ENCODE peak calls at places on chromosomes 16 and 17, in nine cellular contexts. One of them, this sample, is unnamed. For H3K4me1, the result is how much of the 10 kb centered on the place peaks cover.

GRCh38 chr16:60491258-60491657 is 1545.0 kb downstream of the CDH8 start:
- DNase-seq in breast epithelium: no peak
- DNase-seq in HepG2: no peak
- DNase-seq in GM12878: no peak
- DNase-seq in GM23338: no peak
- DNase-seq in stomach: no peak
- DNase-seq in prostate gland: no peak
- DNase-seq in upper lobe of left lung: no peak
- DNase-seq in suprapubic skin: no peak
- DNase-seq in this sample: no peak

GRCh38 chr17:63493411-63493810 is 16.6 kb downstream of the ACE start:
- DNase-seq in prostate gland: no peak
- DNase-seq in upper lobe of left lung: no peak
- DNase-seq in GM12878: no peak
- DNase-seq in HepG2: no peak
- DNase-seq in suprapubic skin: no peak
- DNase-seq in breast epithelium: no peak
- DNase-seq in stomach: no peak
- DNase-seq in GM23338: no peak
- DNase-seq in this sample: no peak

GRCh38 chr16:47732122-47732805 is 271.1 kb downstream of the PHKB start:
- DNase-seq in upper lobe of left lung: no peak
- DNase-seq in GM23338: peak
- DNase-seq in suprapubic skin: no peak
- DNase-seq in HepG2: no peak
- DNase-seq in breast epithelium: no peak
- DNase-seq in GM12878: no peak
- DNase-seq in prostate gland: no peak
- DNase-seq in stomach: no peak
- DNase-seq in this sample: no peak

GRCh38 chr17:78185981-78186688 is 717 bp downstream of the TK1 start:
- DNase-seq in stomach: no peak
- DNase-seq in HepG2: no peak
- DNase-seq in suprapubic skin: no peak
- DNase-seq in breast epithelium: no peak
- DNase-seq in upper lobe of left lung: peak
- DNase-seq in GM12878: no peak
- DNase-seq in prostate gland: no peak
- DNase-seq in GM23338: no peak
- DNase-seq in this sample: no peak

GRCh38 chr16:88691924-88692560 is 5.7 kb upstream of the SNAI3 start:
- DNase-seq in GM23338: no peak
- DNase-seq in stomach: no peak
- DNase-seq in GM12878: no peak
- DNase-seq in suprapubic skin: no peak
- DNase-seq in upper lobe of left lung: peak
- DNase-seq in prostate gland: no peak
- DNase-seq in breast epithelium: no peak
- DNase-seq in HepG2: no peak
- DNase-seq in this sample: no peak

GRCh38 chr17:28711723-28712036 is at the start of gene PROCA1:
- DNase-seq in upper lobe of left lung: no peak
- DNase-seq in suprapubic skin: no peak
- DNase-seq in GM12878: no peak
- DNase-seq in HepG2: no peak
- DNase-seq in stomach: no peak
- DNase-seq in GM23338: peak
- DNase-seq in breast epithelium: no peak
- DNase-seq in prostate gland: no peak
- DNase-seq in this sample: no peak

GRCh38 chr16:79328327-79329162 is 272.0 kb downstream of the MAF start:
- DNase-seq in stomach: no peak
- DNase-seq in HepG2: no peak
- DNase-seq in upper lobe of left lung: no peak
- DNase-seq in suprapubic skin: no peak
- DNase-seq in GM12878: no peak
- DNase-seq in prostate gland: no peak
- DNase-seq in breast epithelium: no peak
- DNase-seq in GM23338: peak
- DNase-seq in this sample: no peak

GRCh38 chr17:81697261-81698044 is 5.7 kb upstream of the MRPL12 start:
- DNase-seq in prostate gland: no peak
- DNase-seq in upper lobe of left lung: no peak
- DNase-seq in HepG2: no peak
- DNase-seq in GM12878: no peak
- DNase-seq in stomach: no peak
- DNase-seq in suprapubic skin: no peak
- DNase-seq in breast epithelium: no peak
- DNase-seq in GM23338: no peak
- DNase-seq in this sample: no peak

GRCh38 chr16:3028716-3029319 is 5.0 kb downstream of the THOC6 start:
- DNase-seq in prostate gland: no peak
- DNase-seq in suprapubic skin: no peak
- DNase-seq in breast epithelium: no peak
- DNase-seq in GM12878: no peak
- DNase-seq in stomach: no peak
- DNase-seq in GM23338: peak
- DNase-seq in upper lobe of left lung: no peak
- DNase-seq in HepG2: no peak
- DNase-seq in this sample: no peak

GRCh38 chr17:74512041-74512440 is 19.2 kb downstream of the CD300LB start:
- DNase-seq in suprapubic skin: no peak
- DNase-seq in stomach: no peak
- DNase-seq in HepG2: no peak
- DNase-seq in breast epithelium: no peak
- DNase-seq in prostate gland: no peak
- DNase-seq in GM12878: no peak
- DNase-seq in GM23338: no peak
- DNase-seq in upper lobe of left lung: no peak
- DNase-seq in this sample: peak

GRCh38 chr17:17685775-17686291 is 4.6 kb downstream of the RAI1 start:
- DNase-seq in stomach: peak
- DNase-seq in HepG2: no peak
- DNase-seq in GM23338: peak
- DNase-seq in GM12878: no peak
- DNase-seq in upper lobe of left lung: peak
- DNase-seq in suprapubic skin: no peak
- DNase-seq in breast epithelium: no peak
- DNase-seq in prostate gland: peak
- DNase-seq in this sample: no peak

GRCh38 chr16:81436381-81436780 is 8.2 kb upstream of the CMIP start:
- DNase-seq in upper lobe of left lung: no peak
- DNase-seq in prostate gland: no peak
- DNase-seq in HepG2: no peak
- DNase-seq in GM12878: no peak
- DNase-seq in breast epithelium: no peak
- DNase-seq in suprapubic skin: no peak
- DNase-seq in stomach: no peak
- DNase-seq in GM23338: no peak
- DNase-seq in this sample: no peak

GRCh38 chr17:81831957-81832607 is 1.0 kb downstream of the MCRIP1 start:
- DNase-seq in prostate gland: no peak
- DNase-seq in stomach: no peak
- DNase-seq in suprapubic skin: no peak
- DNase-seq in breast epithelium: no peak
- DNase-seq in HepG2: no peak
- DNase-seq in GM23338: no peak
- DNase-seq in upper lobe of left lung: peak
- DNase-seq in GM12878: no peak
- DNase-seq in this sample: no peak

GRCh38 chr16:87273471-87274030 is 43.6 kb downstream of the C16orf95 start:
- DNase-seq in breast epithelium: no peak
- DNase-seq in prostate gland: no peak
- DNase-seq in GM12878: no peak
- DNase-seq in stomach: no peak
- DNase-seq in HepG2: no peak
- DNase-seq in upper lobe of left lung: no peak
- DNase-seq in GM23338: no peak
- DNase-seq in suprapubic skin: no peak
- DNase-seq in this sample: no peak

GRCh38 chr16:51710930-51711563 is 560.0 kb upstream of the SALL1 start:
- DNase-seq in GM23338: no peak
- DNase-seq in suprapubic skin: no peak
- DNase-seq in stomach: no peak
- DNase-seq in prostate gland: no peak
- DNase-seq in HepG2: no peak
- DNase-seq in GM12878: no peak
- DNase-seq in upper lobe of left lung: no peak
- DNase-seq in breast epithelium: no peak
- DNase-seq in this sample: no peak
- H3K4me1 ChIP-seq in GM23338: under half
- H3K4me1 ChIP-seq in suprapubic skin: under half
- H3K4me1 ChIP-seq in stomach: under half
- H3K4me1 ChIP-seq in prostate gland: under half
- H3K4me1 ChIP-seq in HepG2: under half
- H3K4me1 ChIP-seq in GM12878: under half
- H3K4me1 ChIP-seq in upper lobe of left lung: under half
- H3K4me1 ChIP-seq in breast epithelium: under half
- H3K4me1 ChIP-seq in this sample: under half

GRCh38 chr17:57677858-57678257 is 67.2 kb downstream of the CCDC182 start:
- DNase-seq in GM23338: no peak
- DNase-seq in breast epithelium: no peak
- DNase-seq in upper lobe of left lung: no peak
- DNase-seq in HepG2: no peak
- DNase-seq in stomach: no peak
- DNase-seq in suprapubic skin: no peak
- DNase-seq in prostate gland: no peak
- DNase-seq in GM12878: no peak
- DNase-seq in this sample: peak

GRCh38 chr17:57677301-57677700 is 67.8 kb downstream of the CCDC182 start:
- DNase-seq in upper lobe of left lung: no peak
- DNase-seq in suprapubic skin: peak
- DNase-seq in stomach: no peak
- DNase-seq in HepG2: no peak
- DNase-seq in prostate gland: no peak
- DNase-seq in GM23338: no peak
- DNase-seq in breast epithelium: no peak
- DNase-seq in GM12878: no peak
- DNase-seq in this sample: no peak

GRCh38 chr17:57679906-57680695 is 65.0 kb downstream of the CCDC182 start:
- DNase-seq in suprapubic skin: no peak
- DNase-seq in HepG2: no peak
- DNase-seq in GM23338: no peak
- DNase-seq in upper lobe of left lung: no peak
- DNase-seq in GM12878: no peak
- DNase-seq in prostate gland: no peak
- DNase-seq in breast epithelium: no peak
- DNase-seq in stomach: no peak
- DNase-seq in this sample: peak

GRCh38 chr17:57678393-57678792 is 66.7 kb downstream of the CCDC182 start:
- DNase-seq in GM23338: no peak
- DNase-seq in upper lobe of left lung: no peak
- DNase-seq in suprapubic skin: peak
- DNase-seq in GM12878: no peak
- DNase-seq in prostate gland: no peak
- DNase-seq in HepG2: no peak
- DNase-seq in breast epithelium: peak
- DNase-seq in stomach: no peak
- DNase-seq in this sample: peak

DNA sequence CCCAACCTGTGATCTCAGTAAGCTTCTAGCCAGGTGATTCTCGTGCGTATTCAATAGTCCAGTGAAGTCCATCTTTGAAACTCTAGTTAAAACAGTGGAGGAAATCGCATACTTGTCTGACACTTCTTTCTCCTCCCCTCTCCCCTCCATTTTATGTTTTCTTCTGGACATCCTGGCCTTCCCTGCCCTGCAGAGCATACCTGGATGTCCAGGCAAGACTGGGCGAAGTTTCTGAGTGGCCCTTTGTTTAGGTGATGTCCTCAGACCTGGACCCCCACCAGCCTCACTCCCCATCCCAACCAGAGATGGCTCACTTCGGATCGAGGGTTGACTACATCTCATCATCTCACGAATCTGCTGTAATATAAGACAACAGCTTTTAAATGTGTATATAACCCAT is 65.7 kb downstream of the CCDC182 start:
- DNase-seq in upper lobe of left lung: no peak
- DNase-seq in breast epithelium: no peak
- DNase-seq in suprapubic skin: peak
- DNase-seq in HepG2: no peak
- DNase-seq in prostate gland: no peak
- DNase-seq in GM12878: no peak
- DNase-seq in GM23338: no peak
- DNase-seq in stomach: no peak
- DNase-seq in this sample: peak
- TF ChIP-seq POLR2AphosphoS5 in upper lobe of left lung: no peak
- TF ChIP-seq POLR2AphosphoS5 in breast epithelium: no peak
- TF ChIP-seq POLR2AphosphoS5 in suprapubic skin: no peak
- TF ChIP-seq POLR2AphosphoS5 in HepG2: no peak
- TF ChIP-seq POLR2AphosphoS5 in prostate gland: no peak
- TF ChIP-seq POLR2AphosphoS5 in GM12878: no peak
- TF ChIP-seq POLR2AphosphoS5 in GM23338: no peak
- TF ChIP-seq POLR2AphosphoS5 in stomach: no peak
- TF ChIP-seq POLR2AphosphoS5 in this sample: no peak

GRCh38 chr17:48589831-48590602 is at the start of gene HOXB3:
- DNase-seq in upper lobe of left lung: no peak
- DNase-seq in prostate gland: no peak
- DNase-seq in GM12878: no peak
- DNase-seq in HepG2: no peak
- DNase-seq in stomach: no peak
- DNase-seq in breast epithelium: no peak
- DNase-seq in GM23338: no peak
- DNase-seq in suprapubic skin: no peak
- DNase-seq in this sample: no peak

GRCh38 chr17:48589060-48589830 is 796 bp downstream of the HOXB3 start:
- DNase-seq in stomach: no peak
- DNase-seq in HepG2: no peak
- DNase-seq in suprapubic skin: no peak
- DNase-seq in upper lobe of left lung: no peak
- DNase-seq in breast epithelium: no peak
- DNase-seq in GM12878: no peak
- DNase-seq in GM23338: no peak
- DNase-seq in prostate gland: no peak
- DNase-seq in this sample: no peak

GRCh38 chr17:48592097-48592496 is 1.5 kb downstream of the HOXB5 start:
- DNase-seq in prostate gland: no peak
- DNase-seq in stomach: no peak
- DNase-seq in suprapubic skin: no peak
- DNase-seq in GM23338: no peak
- DNase-seq in HepG2: no peak
- DNase-seq in breast epithelium: no peak
- DNase-seq in GM12878: no peak
- DNase-seq in upper lobe of left lung: no peak
- DNase-seq in this sample: no peak

GRCh38 chr17:48591435-48592077 is 1.5 kb upstream of the HOXB3 start:
- DNase-seq in stomach: no peak
- DNase-seq in breast epithelium: no peak
- DNase-seq in upper lobe of left lung: no peak
- DNase-seq in GM23338: no peak
- DNase-seq in suprapubic skin: no peak
- DNase-seq in GM12878: no peak
- DNase-seq in HepG2: no peak
- DNase-seq in prostate gland: no peak
- DNase-seq in this sample: no peak

GRCh38 chr17:48590603-48591161 is 641 bp upstream of the HOXB3 start:
- DNase-seq in GM23338: no peak
- DNase-seq in upper lobe of left lung: no peak
- DNase-seq in GM12878: no peak
- DNase-seq in breast epithelium: no peak
- DNase-seq in stomach: no peak
- DNase-seq in suprapubic skin: no peak
- DNase-seq in prostate gland: no peak
- DNase-seq in HepG2: no peak
- DNase-seq in this sample: no peak
- H3K4me3 ChIP-seq in GM23338: no peak
- H3K4me3 ChIP-seq in upper lobe of left lung: peak
- H3K4me3 ChIP-seq in GM12878: no peak
- H3K4me3 ChIP-seq in breast epithelium: no peak
- H3K4me3 ChIP-seq in stomach: peak
- H3K4me3 ChIP-seq in suprapubic skin: no peak
- H3K4me3 ChIP-seq in prostate gland: no peak
- H3K4me3 ChIP-seq in HepG2: no peak
- H3K4me3 ChIP-seq in this sample: no peak

GRCh38 chr16:83060-83603 is 5.1 kb downstream of the MPG start:
- DNase-seq in GM23338: no peak
- DNase-seq in prostate gland: no peak
- DNase-seq in upper lobe of left lung: no peak
- DNase-seq in GM12878: no peak
- DNase-seq in suprapubic skin: no peak
- DNase-seq in HepG2: no peak
- DNase-seq in stomach: no peak
- DNase-seq in breast epithelium: no peak
- DNase-seq in this sample: no peak
- H3K4me1 ChIP-seq in GM23338: under half
- H3K4me1 ChIP-seq in prostate gland: under half
- H3K4me1 ChIP-seq in upper lobe of left lung: half or more
- H3K4me1 ChIP-seq in GM12878: under half
- H3K4me1 ChIP-seq in suprapubic skin: under half
- H3K4me1 ChIP-seq in HepG2: under half
- H3K4me1 ChIP-seq in stomach: under half
- H3K4me1 ChIP-seq in breast epithelium: under half
- H3K4me1 ChIP-seq in this sample: under half